ENCODE peak calls at places on chromosomes 3 and 15, in four cellular contexts. E, K, S and D are unnamed samples.

GRCh38 chr15:56929389-56929788 is 10.9 kb downstream of the TCF12 start:
- DNase-seq in E (no peak), K (peak), S (no peak), D (no peak)

GRCh38 chr3:183224581-183224980 is 28.5 kb upstream of the B3GNT5 start:
- DNase-seq in E (no peak), K (peak), S (no peak), D (no peak)

GRCh38 chr3:188978772-188979171 is 193.0 kb upstream of the TPRG1 start:
- DNase-seq in E (no peak), K (no peak), S (no peak), D (no peak)

GRCh38 chr3:159191454-159191853 is 389.6 kb downstream of the MFSD1 start:
- DNase-seq in E (no peak), S (no peak), K (no peak), D (no peak)

GRCh38 chr3:11539677-11540076 is 104.0 kb downstream of the VGLL4 start:
- DNase-seq in E (no peak), K (no peak), S (no peak), D (no peak)

GRCh38 chr3:101849714-101850326 is 506 bp downstream of the NFKBIZ start:
- DNase-seq in S (no peak), K (peak), E (no peak), D (no peak)

GRCh38 chr15:91517491-91518200 is 335.9 kb upstream of the SLCO3A1 start:
- DNase-seq in S (no peak), E (no peak), K (no peak), D (no peak)

GRCh38 chr15:60682615-60683014 is 203.7 kb upstream of the ICE2 start:
- DNase-seq in K (no peak), S (no peak), E (no peak), D (no peak)

GRCh38 chr15:57705746-57706404 is 639 bp upstream of the POLR2M start:
- DNase-seq in E (no peak), S (no peak), K (no peak), D (no peak)

GRCh38 chr3:196406806-196407470 is 25.3 kb downstream of the UBXN7 start:
- DNase-seq in S (no peak), K (peak), E (no peak), D (no peak)

GRCh38 chr3:134334231-134334900 is 39.9 kb downstream of the AMOTL2 start:
- DNase-seq in E (no peak), S (no peak), K (no peak), D (no peak)

GRCh38 chr3:110138966-110139555 is 801.7 kb upstream of the DPPA4 start:
- DNase-seq in K (no peak), E (no peak), S (no peak), D (no peak)

GRCh38 chr3:38307599-38307998 is 25.5 kb downstream of the SLC22A14 start:
- DNase-seq in K (no peak), S (no peak), E (no peak), D (no peak)

GRCh38 chr3:130393594-130393993 is 48.1 kb downstream of the COL6A5 start:
- DNase-seq in E (no peak), S (no peak), K (no peak), D (no peak)

GRCh38 chr3:123406598-123406997 is 42.3 kb downstream of the ADCY5 start:
- DNase-seq in E (no peak), K (no peak), S (no peak), D (no peak)

GRCh38 chr15:59384507-59384906 is 11.8 kb upstream of the MYO1E start:
- DNase-seq in S (no peak), K (no peak), E (no peak), D (no peak)

GRCh38 chr3:5811051-5811450 is 623.5 kb downstream of the EDEM1 start:
- DNase-seq in K (no peak), S (no peak), E (no peak), D (no peak)

GRCh38 chr3:50154840-50155490 is at the start of gene SEMA3F:
- DNase-seq in E (no peak), K (peak), S (no peak), D (peak)

GRCh38 chr3:168071535-168071934 is 24.2 kb downstream of the GOLIM4 start:
- DNase-seq in E (no peak), K (no peak), S (no peak), D (no peak)

GRCh38 chr15:99432271-99433025 is 133.3 kb upstream of the MEF2A start:
- DNase-seq in S (no peak), E (no peak), K (no peak), D (no peak)

GRCh38 chr3:54578417-54578816 is 349.4 kb downstream of the LRTM1 start:
- DNase-seq in S (no peak), E (no peak), K (no peak), D (no peak)

GRCh38 chr3:30521156-30521555 is 85.2 kb upstream of the TGFBR2 start:
- DNase-seq in S (no peak), E (no peak), K (no peak), D (no peak)

GRCh38 chr3:166634091-166634746 is 745.9 kb downstream of the ZBBX start:
- DNase-seq in S (no peak), E (no peak), K (no peak), D (no peak)

GRCh38 chr3:25901796-25902195 is 111.9 kb downstream of the OXSM start:
- DNase-seq in S (no peak), E (no peak), K (no peak), D (no peak)

GRCh38 chr3:88188436-88188835 is 38.7 kb downstream of the C3orf38 start:
- DNase-seq in S (no peak), K (no peak), E (no peak), D (no peak)

GRCh38 chr3:67524046-67524445 is 130.4 kb downstream of the SUCLG2 start:
- DNase-seq in K (no peak), S (no peak), E (no peak), D (no peak)

GRCh38 chr3:38992117-38992779 is 59.5 kb downstream of the SCN11A start:
- DNase-seq in S (no peak), E (no peak), K (no peak), D (no peak)

GRCh38 chr15:62565620-62566019 is 400.5 kb upstream of the C2CD4B start:
- DNase-seq in K (no peak), S (no peak), E (no peak), D (no peak)

GRCh38 chr3:134427400-134428111 is 53.3 kb upstream of the AMOTL2 start:
- DNase-seq in S (no peak), K (no peak), E (no peak), D (no peak)

GRCh38 chr3:157786618-157787017 is 283.4 kb upstream of the VEPH1 start:
- DNase-seq in K (no peak), E (no peak), S (no peak), D (no peak)

GRCh38 chr3:185779461-185779860 is 45.4 kb downstream of the IGF2BP2 start:
- DNase-seq in E (no peak), K (no peak), S (no peak), D (no peak)

GRCh38 chr3:8460815-8461482 is 40.7 kb upstream of the LMCD1 start:
- DNase-seq in S (no peak), K (no peak), E (no peak), D (no peak)

GRCh38 chr3:172159962-172160538 is 120.7 kb downstream of the FNDC3B start:
- DNase-seq in S (no peak), K (peak), E (no peak), D (no peak)

GRCh38 chr15:98953000-98953776 is 54.4 kb downstream of the PGPEP1L start:
- DNase-seq in E (no peak), K (no peak), S (peak), D (peak)

DNA sequence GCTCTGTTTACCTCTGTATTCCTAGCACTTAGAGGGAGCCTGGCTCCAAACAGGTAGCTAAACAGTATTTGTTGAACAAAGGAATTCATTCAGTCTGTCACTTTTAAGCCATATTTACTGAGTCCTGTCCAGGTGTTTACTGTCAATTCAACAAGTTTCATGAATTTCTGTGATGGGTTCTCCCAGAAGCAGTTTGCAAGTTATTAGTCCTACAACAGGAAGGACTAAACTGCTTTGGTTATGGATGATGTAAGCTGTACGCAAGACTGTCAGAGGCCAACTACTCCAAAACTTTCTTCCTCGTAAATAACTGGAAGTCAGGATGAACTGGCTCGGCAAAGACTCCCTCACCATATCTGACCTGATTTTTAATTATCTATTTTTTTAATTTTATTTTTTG is 25.1 kb downstream of the STIMATE start:
- DNase-seq in S (no peak), K (no peak), E (no peak), D (no peak)
- TF ChIP-seq SPI1 in S (no peak), K (no peak), E (no peak), D (no peak)

GRCh38 chr3:113897373-113897777 is 50.4 kb upstream of the ZDHHC23 start:
- DNase-seq in S (no peak), K (no peak), E (no peak), D (no peak)
- TF ChIP-seq POLR2AphosphoS5 in S (no peak), K (no peak), E (no peak), D (no peak)

GRCh38 chr3:37257581-37257980 is 83.2 kb upstream of the LRRFIP2 start:
- DNase-seq in S (no peak), K (no peak), E (no peak), D (no peak)

GRCh38 chr3:37259291-37259690 is 84.9 kb upstream of the LRRFIP2 start:
- DNase-seq in K (no peak), E (no peak), S (no peak), D (no peak)

GRCh38 chr3:37254316-37254715 is 79.9 kb upstream of the LRRFIP2 start:
- DNase-seq in E (no peak), K (no peak), S (no peak), D (no peak)

GRCh38 chr3:37255990-37256308 is 81.6 kb upstream of the LRRFIP2 start:
- DNase-seq in E (no peak), K (no peak), S (no peak), D (no peak)

GRCh38 chr3:37256447-37256846 is 82.1 kb upstream of the LRRFIP2 start:
- DNase-seq in E (no peak), S (no peak), K (peak), D (no peak)
- TF ChIP-seq SPI1 in E (no peak), S (no peak), K (no peak), D (no peak)

DNA sequence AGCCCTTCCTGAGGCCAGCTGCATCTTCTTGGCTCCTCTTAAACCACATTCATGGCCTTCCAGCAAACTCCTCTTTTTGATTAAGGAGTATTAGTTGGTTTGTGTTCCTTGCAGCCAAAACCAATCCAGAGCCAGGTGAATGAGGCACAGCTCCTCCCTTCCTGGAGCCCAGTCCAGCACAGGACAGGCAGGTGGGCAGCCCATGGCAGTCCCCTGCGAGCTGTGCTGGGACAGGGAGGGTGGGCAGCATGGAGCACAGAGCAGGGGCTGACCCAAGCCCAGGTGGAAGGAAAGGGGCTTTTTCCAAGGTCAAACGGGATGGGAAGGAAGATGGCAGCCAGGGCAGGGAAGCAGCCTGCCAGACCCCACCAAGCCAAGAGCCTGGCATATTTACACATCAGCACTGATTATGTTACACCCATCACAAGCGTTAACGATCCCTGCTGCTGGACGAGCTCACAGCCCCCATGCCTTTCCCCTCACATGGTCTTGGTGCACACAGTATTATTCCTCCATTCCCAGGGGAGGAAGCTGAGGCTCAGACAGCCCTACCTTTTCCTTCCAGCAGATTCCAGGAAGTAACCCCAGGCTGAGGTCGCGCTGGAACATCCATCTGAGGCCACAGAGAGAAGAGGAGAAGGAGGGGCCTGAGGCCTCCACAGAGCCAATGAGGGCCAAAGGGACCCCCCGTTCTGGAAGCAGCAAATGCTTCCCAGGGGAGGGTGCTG is 175.7 kb downstream of the SMAD6 start:
- DNase-seq in K (no peak), S (no peak), E (no peak), D (no peak)
- TF ChIP-seq POLR2AphosphoS5 in K (no peak), S (no peak), E (no peak), D (no peak)

DNA sequence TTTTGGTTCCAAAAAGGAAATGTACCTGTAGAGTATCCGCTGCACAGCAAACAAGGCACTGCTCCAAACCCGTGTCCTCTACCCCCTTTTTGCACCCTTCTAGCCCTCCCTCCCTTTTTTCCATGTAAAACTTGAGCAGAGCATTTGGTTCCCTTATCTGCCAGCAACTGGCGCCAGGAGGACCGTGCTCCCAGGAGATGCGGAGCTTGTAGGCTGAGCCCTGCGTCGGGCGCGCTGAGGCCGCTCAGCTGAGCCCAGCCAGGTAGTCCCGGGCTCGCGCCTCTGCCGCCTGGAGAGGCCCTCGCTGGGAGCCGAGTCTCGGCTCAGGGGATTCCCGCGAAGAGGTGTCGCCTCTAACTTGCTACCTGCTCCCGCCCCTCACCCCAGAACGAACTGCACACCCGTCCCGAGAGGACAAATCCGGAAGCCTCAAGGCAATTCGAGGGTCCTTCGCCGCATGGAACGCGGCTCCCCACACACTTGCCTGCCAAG is 575 bp downstream of the TRPM7 start:
- DNase-seq in S (peak), K (peak), E (peak), D (peak)
- TF ChIP-seq SPI1 in S (no peak), K (no peak), E (no peak), D (no peak)

DNA sequence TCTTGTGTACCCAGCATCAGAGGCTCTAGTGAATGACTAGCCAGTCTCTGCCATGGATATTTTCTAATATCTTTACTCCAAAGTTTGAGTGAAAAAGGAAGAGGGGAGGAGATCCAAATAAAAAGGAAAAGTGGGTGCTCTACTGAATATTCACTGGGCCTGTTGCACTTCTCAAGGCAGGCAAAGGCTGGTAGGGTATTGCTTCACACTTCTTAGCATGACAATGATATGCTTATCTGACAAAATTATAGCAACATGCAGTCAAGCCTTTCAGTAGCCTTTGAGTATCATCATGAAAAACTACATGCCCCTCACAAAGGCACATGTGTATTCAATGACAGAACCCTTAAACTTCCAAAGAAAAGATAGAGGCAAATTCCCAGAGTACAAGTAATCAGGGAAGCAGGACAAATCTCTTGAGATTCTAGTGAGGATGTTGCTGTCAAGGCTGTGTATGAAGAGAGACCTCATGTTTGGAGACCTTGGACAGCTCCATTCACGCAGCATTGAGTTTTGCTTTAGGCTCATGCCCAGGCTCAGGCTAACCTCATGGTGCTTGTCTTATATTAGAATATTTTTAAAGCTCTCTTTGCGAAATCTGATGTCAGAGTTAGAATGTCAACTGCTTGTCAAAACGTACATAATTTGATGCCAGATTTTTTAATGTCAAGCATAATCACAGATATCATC is 506.9 kb downstream of the OCA2 start:
- DNase-seq in S (no peak), E (no peak), K (no peak), D (no peak)
- TF ChIP-seq POLR2AphosphoS5 in S (no peak), E (no peak), K (no peak), D (no peak)

DNA sequence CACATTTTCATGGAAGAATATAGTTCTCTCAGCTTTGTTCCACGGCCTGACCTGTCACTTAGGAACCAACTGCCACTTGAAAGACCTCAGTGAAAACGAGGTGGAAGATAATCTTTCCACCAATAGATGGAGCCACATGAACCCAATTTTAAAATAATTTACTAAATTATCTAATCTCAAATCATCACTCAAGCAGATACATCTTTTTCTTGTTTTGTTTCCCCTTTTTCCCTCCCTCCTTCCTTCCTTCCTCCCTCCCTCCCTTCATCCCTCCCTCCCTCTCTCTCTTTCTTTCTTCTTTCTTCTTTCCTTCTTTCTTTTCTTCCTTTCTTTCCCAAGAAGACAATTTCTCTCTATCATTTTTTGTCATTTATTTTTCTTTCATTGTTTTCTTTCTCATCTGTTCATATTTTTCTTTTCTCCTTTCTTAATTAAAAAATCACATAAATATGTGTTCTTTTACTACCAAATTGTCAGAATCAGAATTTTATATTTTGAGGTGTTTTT is 97.0 kb downstream of the CLDN1 start:
- DNase-seq in S (no peak), K (no peak), E (no peak), D (no peak)
- TF ChIP-seq SPI1 in S (no peak), K (no peak), E (no peak), D (no peak)

GRCh38 chr15:85296615-85297402 is 83.6 kb upstream of the AKAP13 start:
- DNase-seq in K (peak), E (peak), S (peak), D (peak)
- TF ChIP-seq POLR2AphosphoS5 in K (no peak), E (no peak), S (no peak), D (no peak)

GRCh38 chr3:119913021-119913420 is 131.1 kb downstream of the NR1I2 start:
- DNase-seq in E (no peak), K (no peak), S (no peak), D (no peak)

GRCh38 chr3:119912220-119912619 is 130.3 kb downstream of the NR1I2 start:
- DNase-seq in S (no peak), K (no peak), E (peak), D (no peak)

GRCh38 chr3:119911748-119912147 is 129.8 kb downstream of the NR1I2 start:
- DNase-seq in S (peak), E (no peak), K (no peak), D (no peak)
- TF ChIP-seq SPI1 in S (no peak), E (no peak), K (no peak), D (no peak)